ENCODE peak calls at places on chromosomes 16 and 17, in eight cellular contexts. U is spleen, I is ascending aorta, A is A549, L is hepatocyte, G is upper lobe of right lung, C is tibial artery, F is colonic mucosa. N is an unnamed sample.

GRCh38 chr16:56944954-56945839 is 13.3 kb downstream of the HERPUD1 start:
- DNase-seq in U (no peak), I (no peak), A (no peak), L (no peak), G (no peak), C (no peak), F (no peak), N (no peak)

GRCh38 chr17:36900130-36900590 is 37.1 kb upstream of the LHX1 start:
- DNase-seq in U (no peak), I (no peak), A (no peak), L (no peak), G (no peak), C (no peak), F (no peak), N (no peak)

GRCh38 chr17:8365143-8365542 is 11.4 kb downstream of the KRABD2 start:
- DNase-seq in U (no peak), I (no peak), A (no peak), L (no peak), G (no peak), C (no peak), F (no peak), N (no peak)

GRCh38 chr16:87604572-87605135 is 2.3 kb downstream of the JPH3 start:
- DNase-seq in U (no peak), I (no peak), A (no peak), L (no peak), G (no peak), C (no peak), F (no peak), N (no peak)

GRCh38 chr16:14186007-14186953 is 115.2 kb downstream of the MRTFB start:
- DNase-seq in U (no peak), I (no peak), A (no peak), L (peak; percentile 50), G (no peak), C (peak; percentile 32), F (no peak), N (no peak)

GRCh38 chr16:11141409-11142260 is 114.4 kb downstream of the SOCS1 start:
- DNase-seq in U (no peak), I (no peak), A (no peak), L (no peak), G (no peak), C (no peak), F (no peak), N (no peak)

GRCh38 chr16:86363057-86363490 is 147.3 kb upstream of the FOXF1 start:
- DNase-seq in U (no peak), I (no peak), A (no peak), L (peak; percentile 75), G (no peak), C (no peak), F (no peak), N (no peak)

GRCh38 chr16:22323998-22324786 is 27.0 kb downstream of the POLR3E start:
- DNase-seq in U (no peak), I (no peak), A (no peak), L (no peak), G (peak; percentile 35), C (no peak), F (no peak), N (no peak)

GRCh38 chr16:85649411-85649977 is 36.4 kb downstream of the GSE1 start:
- DNase-seq in U (no peak), I (no peak), A (no peak), L (no peak), G (no peak), C (no peak), F (no peak), N (no peak)

DNA sequence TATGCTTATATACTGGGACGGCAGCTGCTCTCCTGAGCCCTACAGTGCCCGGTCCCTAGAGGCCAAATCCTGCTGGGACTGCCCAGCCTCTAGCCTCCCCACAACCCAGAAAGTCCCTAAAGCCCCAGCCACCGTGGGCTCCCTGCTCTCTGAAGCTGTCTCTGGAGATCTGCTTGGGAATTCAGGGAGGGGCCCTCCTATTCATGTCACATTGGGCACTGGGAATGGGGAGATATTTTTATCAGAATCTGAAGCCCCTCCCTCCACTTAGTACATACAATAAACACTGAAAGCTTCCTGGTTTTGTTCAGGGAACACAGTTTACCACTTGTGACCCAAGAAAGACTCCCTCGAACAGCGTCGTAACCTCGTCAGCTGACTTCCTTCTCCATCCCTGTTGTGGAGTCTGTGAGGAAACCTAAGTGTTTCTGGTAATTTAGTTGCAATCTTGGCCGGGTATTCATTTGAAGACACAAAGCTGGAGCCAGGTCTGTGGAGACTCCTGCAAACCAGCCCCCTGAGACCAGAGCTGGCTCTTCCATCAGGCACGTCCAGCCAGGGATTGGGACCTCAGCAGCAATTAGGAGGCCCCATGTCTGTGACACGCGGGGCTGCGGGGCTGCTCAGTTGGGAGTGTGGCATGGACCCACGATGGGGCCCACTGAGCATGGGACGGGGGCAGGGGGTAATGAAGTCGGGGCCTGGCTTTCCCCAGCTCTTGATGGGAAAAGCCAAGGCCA is 38.5 kb downstream of the PGS1 start:
- DNase-seq in U (no peak), I (no peak), A (no peak), L (peak; percentile 56), G (no peak), C (peak; percentile 67), F (peak; percentile 65), N (no peak)
- H3K4me3 ChIP-seq in U (no peak overlapping the region), I (no peak overlapping the region), A (no peak overlapping the region), L (no peak overlapping the region), G (no peak overlapping the region), C (no peak overlapping the region), F (no peak overlapping the region), N (no peak overlapping the region)

DNA sequence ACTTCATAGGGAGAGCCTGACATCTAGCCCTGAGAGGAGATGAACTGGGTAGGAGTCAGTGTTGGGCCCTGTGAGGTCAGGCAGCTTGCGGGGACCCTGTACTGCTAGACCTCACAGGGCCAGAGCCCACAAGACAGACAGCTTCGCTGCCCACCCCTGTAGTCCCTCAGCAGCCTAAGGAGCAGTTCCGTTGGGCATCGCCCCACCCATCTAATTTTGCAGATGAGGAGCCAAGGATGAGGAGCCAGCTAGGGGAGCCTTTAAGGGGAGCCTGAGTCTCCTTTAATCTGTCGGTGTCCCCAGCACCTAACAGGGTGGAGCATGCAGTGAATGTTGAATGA is 755 bp upstream of the TUFM start:
- DNase-seq in U (no peak), I (no peak), A (no peak), L (no peak), G (no peak), C (no peak), F (no peak), N (no peak)
- H3K27ac ChIP-seq in U (peak overlapping the region; percentile 92), I (peak overlapping the region; percentile 94), A (peak overlapping the region; percentile 82), L (peak overlapping the region; percentile 67), G (peak overlapping the region; percentile 89), C (peak overlapping the region; percentile 88), F (peak overlapping the region; percentile 79), N (peak overlapping the region; percentile 87)

GRCh38 chr17:57441270-57441600 is 184.9 kb downstream of the MSI2 start:
- DNase-seq in U (peak; percentile 12), I (no peak), A (no peak), L (no peak), G (no peak), C (no peak), F (no peak), N (no peak)
- H3K4me1 ChIP-seq in U (peaks cover 47% of the 10 kb centered on the region), I (peaks cover 40% of the 10 kb centered on the region), A (peaks cover 96% of the 10 kb centered on the region), L (peaks cover 49% of the 10 kb centered on the region), G (peaks cover 11% of the 10 kb centered on the region), C (peaks cover 18% of the 10 kb centered on the region), F (peaks cover 8% of the 10 kb centered on the region), N (peaks cover 33% of the 10 kb centered on the region)

GRCh38 chr17:12619444-12620199 is 46.1 kb upstream of the MYOCD start:
- DNase-seq in U (no peak), I (no peak), A (no peak), L (no peak), G (no peak), C (no peak), F (no peak), N (no peak)
- H3K4me3 ChIP-seq in U (no peak overlapping the region), I (no peak overlapping the region), A (no peak overlapping the region), L (no peak overlapping the region), G (no peak overlapping the region), C (no peak overlapping the region), F (no peak overlapping the region), N (no peak overlapping the region)

GRCh38 chr16:8026450-8026849 is 563.9 kb downstream of the TMEM114 start:
- DNase-seq in U (no peak), I (no peak), A (no peak), L (peak; percentile 34), G (no peak), C (no peak), F (no peak), N (no peak)

DNA sequence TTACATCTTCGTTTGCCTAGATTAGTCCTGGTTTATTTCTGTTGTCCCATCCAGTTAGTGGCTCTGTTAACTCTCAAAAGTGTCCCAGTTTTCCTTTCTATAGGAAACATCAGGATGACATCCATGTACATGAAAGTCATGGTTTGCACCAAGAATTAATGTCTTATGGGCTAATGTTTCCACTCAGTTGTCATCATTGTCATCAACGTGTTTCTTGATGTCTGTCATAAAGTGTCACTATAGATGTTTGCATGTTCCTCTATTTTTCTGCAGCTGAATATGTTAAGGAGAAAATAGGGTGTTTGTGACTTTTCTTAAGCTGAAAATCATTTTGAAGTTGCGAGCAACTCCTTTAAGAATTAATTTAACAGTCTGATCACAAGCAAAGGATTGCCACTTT is 567.0 kb downstream of the TMEM114 start:
- DNase-seq in U (no peak), I (no peak), A (no peak), L (no peak), G (no peak), C (no peak), F (no peak), N (no peak)
- H3K27ac ChIP-seq in U (no peak overlapping the region), I (no peak overlapping the region), A (no peak overlapping the region), L (no peak overlapping the region), G (no peak overlapping the region), C (no peak overlapping the region), F (no peak overlapping the region), N (no peak overlapping the region)

DNA sequence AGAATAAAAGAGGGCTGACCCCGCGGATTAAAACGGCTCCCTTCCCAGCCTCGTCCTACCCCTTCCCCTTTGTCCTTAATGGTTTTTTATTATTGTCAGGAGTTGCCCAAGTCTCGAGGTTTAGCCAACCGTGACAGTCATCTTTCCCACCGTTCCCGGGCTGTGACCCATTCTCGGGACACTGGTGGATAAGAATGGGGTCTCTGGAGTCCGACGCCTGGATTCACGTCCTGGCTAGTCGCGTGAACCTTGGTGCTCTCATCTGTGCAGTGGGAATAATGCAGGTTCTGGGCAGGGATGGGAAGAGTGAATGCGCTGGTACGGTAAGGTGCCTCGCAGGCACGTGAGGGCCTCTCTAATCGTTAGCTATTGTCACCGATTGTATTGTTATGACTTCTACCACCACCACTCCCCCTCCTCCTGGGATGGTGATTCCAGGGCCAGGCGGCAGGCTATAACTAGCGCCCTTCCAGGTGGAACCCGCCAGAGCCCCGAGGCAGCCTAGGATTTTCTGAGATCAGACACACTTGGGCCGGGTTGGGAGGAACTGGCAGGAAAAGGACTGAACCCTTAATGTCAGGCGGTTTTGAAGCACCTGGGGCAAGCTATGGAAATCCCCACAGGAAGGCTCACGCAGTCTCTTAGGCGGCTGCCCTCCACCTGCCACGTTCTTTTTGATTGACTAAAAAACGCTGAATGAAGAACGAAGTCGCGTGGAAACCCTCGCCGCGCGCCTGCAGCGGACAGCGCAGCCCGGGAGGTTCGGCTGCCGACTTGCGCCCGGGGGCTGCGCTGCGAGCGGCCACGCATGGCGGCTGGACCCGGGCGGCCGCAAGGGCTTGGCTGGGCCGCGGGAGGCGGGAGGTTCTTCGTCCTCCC is 2.7 kb downstream of the HS3ST3B1 start:
- DNase-seq in U (peak; percentile 81), I (no peak), A (no peak), L (no peak), G (peak; percentile 61), C (no peak), F (no peak), N (peak; percentile 31)
- H3K4me1 ChIP-seq in U (peaks cover 57% of the 10 kb centered on the region), I (peaks cover 22% of the 10 kb centered on the region), A (peaks cover 26% of the 10 kb centered on the region), L (peaks cover 24% of the 10 kb centered on the region), G (peaks cover 37% of the 10 kb centered on the region), C (peaks cover 48% of the 10 kb centered on the region), F (peaks cover 12% of the 10 kb centered on the region), N (peaks cover 51% of the 10 kb centered on the region)

GRCh38 chr17:82839617-82840292 is at the start of gene ZNF750:
- DNase-seq in U (peak; percentile 66), I (no peak), A (no peak), L (no peak), G (peak; percentile 78), C (no peak), F (no peak), N (no peak)
- H3K4me3 ChIP-seq in U (no peak within 1 kb of the TSS), I (no peak within 1 kb of the TSS), A (no peak within 1 kb of the TSS), L (no peak within 1 kb of the TSS), G (peak within 1 kb of the TSS; percentile 42), C (no peak within 1 kb of the TSS), F (no peak within 1 kb of the TSS), N (no peak within 1 kb of the TSS)

N was measured in effector memory CD4-positive, alpha-beta T cell.